ENCODE peak calls at places on chromosome 6, in seven cellular contexts. X is fibroblast of lung, P is brain microvascular endothelial cell, D is left ventricle myocardium inferior, O is heart right ventricle, G is prostate gland, L is SK-N-SH. F is an unnamed sample. For H3K36me3, the result is how much of the 10 kb centered on the place peaks cover.

GRCh38 chr6:125340946-125341345 is 39.2 kb upstream of the HDDC2 start:
- DNase-seq in X (no peak), P (no peak), D (no peak), O (no peak), G (no peak), L (no peak), F (no peak)

GRCh38 chr6:25883991-25884390 is 9.9 kb upstream of the SLC17A3 start:
- DNase-seq in X (peak), P (no peak), D (no peak), O (no peak), G (no peak), L (no peak), F (no peak)

GRCh38 chr6:167898673-167899311 is 72.1 kb downstream of the AFDN start:
- DNase-seq in X (peak), P (no peak), D (no peak), O (no peak), G (no peak), L (peak), F (peak)

GRCh38 chr6:158068893-158069799 is 87.5 kb downstream of the SYNJ2 start:
- DNase-seq in X (peak), P (peak), D (no peak), O (no peak), G (peak), L (no peak), F (peak)

GRCh38 chr6:89643411-89643810 is 4.9 kb upstream of the LYRM2 start:
- DNase-seq in X (no peak), P (no peak), D (no peak), O (no peak), G (no peak), L (no peak), F (no peak)

GRCh38 chr6:32472781-32473377 is 33.2 kb downstream of the HLA-DRA start:
- DNase-seq in X (no peak), P (no peak), D (no peak), O (no peak), G (no peak), L (no peak), F (no peak)

GRCh38 chr6:43172127-43173007 is 1.3 kb downstream of the SRF start:
- DNase-seq in X (peak), P (peak), D (peak), O (peak), G (peak), L (peak), F (peak)

GRCh38 chr6:122715725-122716124 is 63.8 kb upstream of the FABP7 start:
- DNase-seq in X (peak), P (peak), D (no peak), O (no peak), G (no peak), L (no peak), F (no peak)

GRCh38 chr6:2895072-2895471 is 8.0 kb downstream of the SERPINB9 start:
- DNase-seq in X (no peak), P (no peak), D (no peak), O (no peak), G (no peak), L (no peak), F (no peak)
- H3K36me3 ChIP-seq in X (under half), P (under half), D (half or more), O (half or more), G (under half), L (under half), F (under half)

GRCh38 chr6:163485388-163485851 is 70.9 kb downstream of the QKI start:
- DNase-seq in X (peak), P (no peak), D (no peak), O (no peak), G (no peak), L (no peak), F (peak)

GRCh38 chr6:163494279-163494727 is 79.8 kb downstream of the QKI start:
- DNase-seq in X (no peak), P (no peak), D (no peak), O (no peak), G (peak), L (no peak), F (no peak)

GRCh38 chr6:163490826-163491577 is 76.5 kb downstream of the QKI start:
- DNase-seq in X (peak), P (peak), D (peak), O (peak), G (peak), L (no peak), F (peak)

GRCh38 chr6:163491901-163492300 is 77.4 kb downstream of the QKI start:
- DNase-seq in X (no peak), P (no peak), D (no peak), O (no peak), G (no peak), L (no peak), F (no peak)

GRCh38 chr6:163489584-163489983 is 75.1 kb downstream of the QKI start:
- DNase-seq in X (peak), P (no peak), D (no peak), O (no peak), G (no peak), L (no peak), F (no peak)
- H3K4me3 ChIP-seq in X (no peak), P (no peak), D (no peak), O (no peak), G (no peak), L (no peak), F (no peak)

GRCh38 chr6:111701146-111701545 is 95.5 kb upstream of the TRAF3IP2 start:
- DNase-seq in X (no peak), P (no peak), D (no peak), O (no peak), G (no peak), L (no peak), F (no peak)

GRCh38 chr6:111707773-111708172 is 102.1 kb upstream of the TRAF3IP2 start:
- DNase-seq in X (no peak), P (no peak), D (no peak), O (no peak), G (peak), L (no peak), F (no peak)

GRCh38 chr6:111700135-111700690 is 94.5 kb upstream of the TRAF3IP2 start:
- DNase-seq in X (no peak), P (no peak), D (no peak), O (no peak), G (no peak), L (no peak), F (no peak)

GRCh38 chr6:111706841-111707391 is 101.2 kb upstream of the TRAF3IP2 start:
- DNase-seq in X (no peak), P (no peak), D (no peak), O (no peak), G (no peak), L (no peak), F (no peak)

DNA sequence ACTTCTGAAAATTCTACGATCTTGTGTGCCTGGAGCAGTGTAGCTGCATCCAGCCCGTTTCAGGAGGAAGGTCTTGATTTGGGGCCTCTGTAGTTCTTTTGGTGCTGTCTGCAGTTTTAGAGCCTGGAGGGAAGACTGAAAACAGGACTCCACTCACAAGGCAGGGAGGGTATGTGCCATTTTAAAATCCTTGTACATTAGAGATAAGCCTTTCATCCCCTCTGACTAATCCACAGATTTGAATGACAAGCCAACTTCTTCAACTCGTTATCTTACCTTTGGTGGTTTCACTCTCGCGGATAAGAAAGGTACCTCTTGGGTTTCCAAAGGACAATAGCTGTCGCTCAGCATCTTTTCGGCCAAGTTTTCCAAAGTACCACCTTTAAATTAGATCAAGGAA is 98.0 kb upstream of the TRAF3IP2 start:
- DNase-seq in X (no peak), P (no peak), D (no peak), O (no peak), G (no peak), L (no peak), F (peak)
- H3K27ac ChIP-seq in X (no peak), P (no peak), D (no peak), O (no peak), G (no peak), L (no peak), F (no peak)

GRCh38 chr6:7224726-7225125 is 88.3 kb downstream of the SSR1 start:
- DNase-seq in X (no peak), P (no peak), D (no peak), O (no peak), G (no peak), L (no peak), F (no peak)
- H3K36me3 ChIP-seq in X (under half), P (under half), D (under half), O (half or more), G (under half), L (under half), F (under half)

GRCh38 chr6:139494376-139495025 is 120.1 kb upstream of the CITED2 start:
- DNase-seq in X (no peak), P (no peak), D (no peak), O (no peak), G (no peak), L (no peak), F (no peak)

GRCh38 chr6:139498715-139499114 is 124.3 kb upstream of the CITED2 start:
- DNase-seq in X (no peak), P (no peak), D (no peak), O (no peak), G (no peak), L (no peak), F (no peak)

GRCh38 chr6:139500977-139501376 is 126.5 kb upstream of the CITED2 start:
- DNase-seq in X (no peak), P (no peak), D (no peak), O (no peak), G (no peak), L (no peak), F (no peak)

GRCh38 chr6:139497344-139497961 is 123.0 kb upstream of the CITED2 start:
- DNase-seq in X (no peak), P (no peak), D (no peak), O (no peak), G (no peak), L (no peak), F (no peak)

DNA sequence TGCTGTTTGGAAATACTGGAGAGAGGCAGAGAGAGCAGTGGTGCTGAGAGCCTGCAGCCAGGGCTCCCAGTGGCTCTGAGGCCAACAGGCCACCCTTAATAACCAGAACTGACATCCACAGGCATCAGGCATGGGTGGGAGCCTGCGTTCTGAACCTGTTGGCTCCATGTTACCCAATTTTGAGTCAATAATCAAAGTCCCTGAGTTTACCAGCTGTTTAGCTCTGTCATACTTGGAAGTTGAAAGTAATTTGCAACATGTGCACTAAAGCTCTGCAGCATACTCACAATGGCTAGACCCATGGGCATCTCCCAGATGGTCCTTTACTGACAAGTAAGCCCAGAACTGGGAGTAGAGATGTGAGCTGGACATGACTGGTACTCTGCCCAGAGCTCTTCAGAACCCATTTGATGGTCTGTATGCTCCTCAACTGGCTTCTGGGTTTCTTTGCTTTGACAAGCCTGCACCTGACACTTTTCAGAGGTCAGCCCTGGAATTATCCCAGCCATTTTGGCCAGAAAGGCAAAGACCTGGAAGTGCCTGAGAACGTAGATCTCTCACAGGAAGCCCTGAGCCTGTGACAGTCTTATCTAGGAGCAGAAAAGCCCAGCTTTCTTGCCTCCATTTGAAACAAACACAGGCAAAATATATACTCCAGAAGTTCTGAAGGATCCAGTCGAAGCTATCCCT is 122.4 kb upstream of the CITED2 start:
- DNase-seq in X (no peak), P (no peak), D (no peak), O (no peak), G (no peak), L (no peak), F (no peak)
- H3K4me3 ChIP-seq in X (no peak), P (no peak), D (no peak), O (no peak), G (no peak), L (no peak), F (no peak)

F was measured in cardiac muscle cell.